ENCODE peak calls at places on chromosomes 16 and 17, in eight cellular contexts. Q is neural progenitor cell, S is HCT116, A is GM23338, D is SK-N-SH, G is OCI-LY7, Z is PC-3, M is GM23248. L is an unnamed sample.

GRCh38 chr17:61410100-61410551 is 10.5 kb downstream of the TBX2 start:
- DNase-seq in Q (no peak), G (no peak), D (peak), Z (no peak), S (no peak), M (no peak), A (no peak), L (no peak)

GRCh38 chr16:9362050-9362449 is 270.6 kb downstream of the HAPSTR1 start:
- DNase-seq in M (no peak), G (no peak), Q (no peak), Z (no peak), D (no peak), S (no peak), A (peak), L (no peak)

GRCh38 chr17:67503184-67503583 is 126.1 kb downstream of the PITPNC1 start:
- DNase-seq in Z (peak), M (peak), S (peak), A (no peak), D (no peak), Q (no peak), G (no peak), L (no peak)

GRCh38 chr16:22692034-22692433 is 121.9 kb upstream of the HS3ST2 start:
- DNase-seq in Z (no peak), M (peak), Q (no peak), S (no peak), D (no peak), G (no peak), A (no peak), L (no peak)

GRCh38 chr16:694187-694862 is 4.1 kb upstream of the WDR24 start:
- DNase-seq in S (no peak), Z (no peak), Q (peak), D (no peak), M (no peak), A (peak), G (no peak), L (no peak)

GRCh38 chr17:71302721-71303549 is 817.9 kb upstream of the SOX9 start:
- DNase-seq in A (no peak), D (no peak), Z (peak), S (peak), Q (no peak), G (no peak), M (peak), L (no peak)

GRCh38 chr16:4367393-4367856 is 4.2 kb upstream of the VASN start:
- DNase-seq in Z (no peak), S (no peak), D (no peak), Q (no peak), A (no peak), G (no peak), M (no peak), L (no peak)

GRCh38 chr16:57988929-57989328 is 11.5 kb downstream of the ZNF319 start:
- DNase-seq in A (no peak), Q (no peak), G (no peak), S (no peak), D (no peak), Z (no peak), M (no peak), L (no peak)

GRCh38 chr16:56493131-56493530 is 26.7 kb downstream of the BBS2 start:
- DNase-seq in S (no peak), M (peak), A (no peak), D (no peak), G (no peak), Q (no peak), Z (no peak), L (no peak)

GRCh38 chr17:44900894-44901293 is 1.6 kb upstream of the EFTUD2 start:
- DNase-seq in S (no peak), G (no peak), A (no peak), M (peak), Z (peak), D (no peak), Q (no peak), L (no peak)

GRCh38 chr16:26816266-26816665 is 250.5 kb upstream of the C16orf82 start:
- DNase-seq in Z (no peak), M (peak), S (no peak), Q (no peak), D (no peak), A (no peak), G (no peak), L (no peak)

GRCh38 chr17:2023692-2024571 is 1.2 kb downstream of the RTN4RL1 start:
- DNase-seq in M (peak), S (peak), A (peak), G (no peak), D (peak), Z (peak), Q (peak), L (no peak)

GRCh38 chr17:4557626-4558310 is 2.6 kb upstream of the MYBBP1A start:
- DNase-seq in G (no peak), Z (no peak), S (no peak), Q (no peak), M (no peak), D (no peak), A (no peak), L (no peak)

GRCh38 chr17:4559851-4560820 is at the start of gene GGT6:
- DNase-seq in S (no peak), Z (no peak), G (no peak), Q (no peak), D (no peak), M (no peak), A (no peak), L (no peak)

GRCh38 chr17:4556996-4557395 is 1.8 kb upstream of the MYBBP1A start:
- DNase-seq in D (no peak), G (no peak), Z (no peak), A (no peak), Q (no peak), M (no peak), S (no peak), L (no peak)

GRCh38 chr17:4559139-4559791 is 1.1 kb downstream of the GGT6 start:
- DNase-seq in G (no peak), Q (no peak), Z (no peak), D (no peak), S (no peak), M (no peak), A (no peak), L (no peak)

GRCh38 chr17:4558311-4558972 is 1.9 kb downstream of the GGT6 start:
- DNase-seq in M (no peak), A (no peak), S (no peak), G (no peak), Q (no peak), D (no peak), Z (no peak), L (no peak)
- TF ChIP-seq EZH2phosphoT487 in M (no peak), A (no peak), S (no peak), G (no peak), Q (no peak), D (no peak), Z (no peak), L (no peak)

GRCh38 chr16:86478779-86479178 is 31.5 kb upstream of the FOXF1 start:
- DNase-seq in A (no peak), Q (no peak), G (no peak), S (no peak), D (no peak), Z (no peak), M (no peak), L (no peak)

GRCh38 chr16:86480444-86480843 is 29.9 kb upstream of the FOXF1 start:
- DNase-seq in D (no peak), A (no peak), Q (no peak), S (no peak), M (no peak), G (no peak), Z (no peak), L (no peak)

GRCh38 chr16:86477642-86478041 is 32.7 kb upstream of the FOXF1 start:
- DNase-seq in S (no peak), D (no peak), Z (no peak), Q (no peak), G (no peak), M (peak), A (no peak), L (no peak)

GRCh38 chr16:86481607-86482006 is 28.7 kb upstream of the FOXF1 start:
- DNase-seq in M (no peak), D (no peak), Q (no peak), A (no peak), Z (no peak), S (no peak), G (no peak), L (no peak)

DNA sequence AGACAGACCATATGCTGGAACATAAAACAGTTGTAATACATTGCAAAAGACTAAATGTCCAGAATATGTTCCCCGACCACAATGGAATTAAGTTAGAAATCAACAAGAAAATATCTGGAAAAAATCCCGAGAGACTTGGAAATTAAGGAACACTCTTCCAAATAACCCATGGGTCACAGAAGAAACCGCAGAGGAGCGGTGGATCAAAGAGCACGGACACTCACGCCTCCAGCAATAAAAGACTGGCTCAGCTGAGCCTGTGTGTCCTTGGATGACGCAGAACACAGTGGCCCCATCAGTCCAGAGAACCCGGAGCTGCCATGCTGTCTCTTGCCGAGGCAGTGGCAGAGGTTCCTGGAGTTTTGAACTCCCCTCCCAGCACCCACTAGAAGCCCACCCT is 30.9 kb upstream of the FOXF1 start:
- DNase-seq in M (no peak), Q (no peak), D (no peak), Z (no peak), A (no peak), G (no peak), S (no peak), L (no peak)
- TF ChIP-seq EZH2phosphoT487 in M (no peak), Q (no peak), D (no peak), Z (no peak), A (no peak), G (no peak), S (no peak), L (no peak)

GRCh38 chr17:28549274-28550132 is 2.9 kb downstream of the UNC119 start:
- DNase-seq in G (peak), Q (peak), A (no peak), D (no peak), Z (no peak), S (no peak), M (no peak), L (no peak)

GRCh38 chr17:28545787-28546415 is 6.5 kb downstream of the UNC119 start:
- DNase-seq in Z (no peak), S (no peak), M (no peak), A (no peak), D (no peak), G (no peak), Q (no peak), L (no peak)

GRCh38 chr17:28547096-28547622 is 5.3 kb downstream of the UNC119 start:
- DNase-seq in Z (no peak), D (no peak), M (no peak), G (no peak), Q (no peak), A (no peak), S (no peak), L (no peak)

GRCh38 chr17:28548417-28549130 is 3.9 kb downstream of the UNC119 start:
- DNase-seq in M (no peak), S (no peak), D (no peak), Q (no peak), Z (no peak), A (no peak), G (no peak), L (no peak)

DNA sequence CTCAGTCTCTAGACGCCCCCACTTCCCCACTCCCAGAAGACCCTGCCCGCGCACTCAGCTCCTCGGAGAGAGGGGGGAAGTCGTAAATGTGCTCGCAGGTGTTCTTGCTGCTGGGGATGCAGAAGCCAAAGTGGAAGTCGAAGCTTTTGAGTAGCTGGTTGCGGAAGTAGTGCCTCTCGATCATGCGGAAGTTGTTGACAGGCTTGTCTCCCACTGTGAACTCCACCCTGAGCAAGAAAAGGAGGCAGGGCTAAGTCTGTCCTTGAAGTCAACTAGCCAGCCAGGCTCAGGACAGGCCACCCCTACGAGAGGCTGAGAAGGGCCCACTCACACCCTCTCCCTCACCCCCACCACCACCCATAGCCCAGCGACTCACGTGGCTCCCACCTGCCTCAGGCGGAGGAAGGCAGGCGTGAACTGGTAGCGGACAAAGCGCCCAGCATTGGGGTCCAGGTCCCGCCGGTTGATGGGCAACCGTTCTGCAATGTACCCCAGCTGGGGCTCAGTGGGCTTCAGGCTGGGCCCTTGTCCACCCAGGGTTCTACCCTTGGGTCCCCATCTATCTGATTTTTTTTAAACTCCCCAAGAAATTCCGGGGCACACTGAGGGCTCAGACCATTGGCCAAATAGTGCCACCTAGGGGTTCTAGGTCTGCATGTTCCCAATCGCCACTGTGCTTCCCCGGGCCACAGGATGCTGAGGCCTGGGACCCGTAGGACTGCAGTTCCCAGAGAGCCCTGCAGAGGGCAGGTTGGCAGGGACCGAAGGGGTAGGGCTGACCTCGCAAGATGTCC is 4.6 kb downstream of the UNC119 start:
- DNase-seq in M (peak), Q (peak), A (peak), G (peak), Z (peak), D (peak), S (peak), L (peak)
- TF ChIP-seq EZH2phosphoT487 in M (no peak), Q (no peak), A (no peak), G (no peak), Z (no peak), D (no peak), S (no peak), L (no peak)

GRCh38 chr16:48053346-48053745 is 102.4 kb downstream of the ABCC12 start:
- DNase-seq in A (peak), Q (peak), Z (peak), S (no peak), G (no peak), D (no peak), M (peak), L (no peak)
- TF ChIP-seq EZH2phosphoT487 in A (no peak), Q (no peak), Z (no peak), S (no peak), G (no peak), D (no peak), M (no peak), L (no peak)

GRCh38 chr17:56700919-56701420 is 107.5 kb downstream of the NOG start:
- DNase-seq in Q (no peak), A (peak), G (no peak), Z (no peak), S (no peak), D (no peak), M (no peak), L (no peak)
- TF ChIP-seq EZH2phosphoT487 in Q (no peak), A (no peak), G (no peak), Z (no peak), S (no peak), D (no peak), M (no peak), L (no peak)

GRCh38 chr17:77445030-77445907 is 304.5 kb downstream of the SEC14L1 start:
- DNase-seq in M (peak), D (no peak), G (peak), Z (no peak), S (no peak), A (no peak), Q (no peak), L (peak)
- TF ChIP-seq EZH2phosphoT487 in M (no peak), D (no peak), G (no peak), Z (no peak), S (no peak), A (no peak), Q (no peak), L (no peak)

GRCh38 chr17:46943511-46944393 is 20.8 kb downstream of the GOSR2 start:
- DNase-seq in D (peak), Q (peak), M (peak), A (peak), Z (peak), G (no peak), S (no peak), L (no peak)
- TF ChIP-seq EZH2phosphoT487 in D (no peak), Q (no peak), M (no peak), A (no peak), Z (no peak), G (no peak), S (no peak), L (no peak)

L was measured in MM.1S.